ENCODE peak calls at places on chromosomes 11 and 22, in nine cellular contexts. One of them, this sample, is unnamed.

GRCh38 chr11:2519517-2519878 is 74.7 kb downstream of the KCNQ1 start:
- DNase-seq in fibroblast of pulmonary artery: no peak
- DNase-seq in pancreas: no peak
- DNase-seq in foreskin fibroblast: no peak
- DNase-seq in IMR-90: no peak
- DNase-seq in brain microvascular endothelial cell: no peak
- DNase-seq in heart left ventricle: no peak
- DNase-seq in aorta: no peak
- DNase-seq in AG10803: no peak
- DNase-seq in this sample: no peak

GRCh38 chr22:33923660-33924246 is 3.5 kb upstream of the LARGE1 start:
- DNase-seq in IMR-90: peak
- DNase-seq in fibroblast of pulmonary artery: peak
- DNase-seq in pancreas: peak
- DNase-seq in heart left ventricle: peak
- DNase-seq in brain microvascular endothelial cell: peak
- DNase-seq in aorta: peak
- DNase-seq in AG10803: peak
- DNase-seq in foreskin fibroblast: peak
- DNase-seq in this sample: peak

GRCh38 chr11:103875855-103876510 is 160.5 kb upstream of the DDI1 start:
- DNase-seq in pancreas: no peak
- DNase-seq in aorta: no peak
- DNase-seq in IMR-90: no peak
- DNase-seq in foreskin fibroblast: no peak
- DNase-seq in heart left ventricle: no peak
- DNase-seq in AG10803: no peak
- DNase-seq in fibroblast of pulmonary artery: no peak
- DNase-seq in brain microvascular endothelial cell: no peak
- DNase-seq in this sample: no peak

GRCh38 chr22:37674951-37675929 is at the start of gene LGALS1:
- DNase-seq in brain microvascular endothelial cell: peak
- DNase-seq in fibroblast of pulmonary artery: peak
- DNase-seq in heart left ventricle: peak
- DNase-seq in aorta: peak
- DNase-seq in IMR-90: peak
- DNase-seq in pancreas: peak
- DNase-seq in AG10803: peak
- DNase-seq in foreskin fibroblast: peak
- DNase-seq in this sample: peak

GRCh38 chr11:63240098-63240497 is 3.3 kb downstream of the SLC22A25 start:
- DNase-seq in aorta: no peak
- DNase-seq in IMR-90: no peak
- DNase-seq in foreskin fibroblast: no peak
- DNase-seq in AG10803: no peak
- DNase-seq in brain microvascular endothelial cell: no peak
- DNase-seq in heart left ventricle: no peak
- DNase-seq in pancreas: no peak
- DNase-seq in fibroblast of pulmonary artery: no peak
- DNase-seq in this sample: no peak

GRCh38 chr22:19622061-19622441 is 92.3 kb upstream of the SEPTIN5 start:
- DNase-seq in foreskin fibroblast: no peak
- DNase-seq in pancreas: no peak
- DNase-seq in aorta: no peak
- DNase-seq in AG10803: no peak
- DNase-seq in IMR-90: no peak
- DNase-seq in fibroblast of pulmonary artery: no peak
- DNase-seq in brain microvascular endothelial cell: no peak
- DNase-seq in heart left ventricle: no peak
- DNase-seq in this sample: no peak

GRCh38 chr11:36127550-36127949 is 161.7 kb downstream of the COMMD9 start:
- DNase-seq in AG10803: no peak
- DNase-seq in foreskin fibroblast: no peak
- DNase-seq in IMR-90: no peak
- DNase-seq in heart left ventricle: no peak
- DNase-seq in pancreas: no peak
- DNase-seq in aorta: no peak
- DNase-seq in brain microvascular endothelial cell: no peak
- DNase-seq in fibroblast of pulmonary artery: no peak
- DNase-seq in this sample: no peak

GRCh38 chr11:83437939-83438338 is 151.8 kb upstream of the CCDC90B start:
- DNase-seq in fibroblast of pulmonary artery: no peak
- DNase-seq in foreskin fibroblast: no peak
- DNase-seq in IMR-90: no peak
- DNase-seq in aorta: no peak
- DNase-seq in brain microvascular endothelial cell: no peak
- DNase-seq in pancreas: no peak
- DNase-seq in heart left ventricle: no peak
- DNase-seq in AG10803: no peak
- DNase-seq in this sample: no peak

GRCh38 chr22:40401532-40401931 is 31.1 kb downstream of the SGSM3 start:
- DNase-seq in foreskin fibroblast: no peak
- DNase-seq in heart left ventricle: no peak
- DNase-seq in brain microvascular endothelial cell: no peak
- DNase-seq in IMR-90: no peak
- DNase-seq in aorta: no peak
- DNase-seq in pancreas: peak
- DNase-seq in AG10803: no peak
- DNase-seq in fibroblast of pulmonary artery: no peak
- DNase-seq in this sample: no peak

GRCh38 chr22:36554101-36554500 is 25.1 kb upstream of the EIF3D start:
- DNase-seq in AG10803: no peak
- DNase-seq in foreskin fibroblast: no peak
- DNase-seq in heart left ventricle: no peak
- DNase-seq in IMR-90: no peak
- DNase-seq in fibroblast of pulmonary artery: no peak
- DNase-seq in aorta: no peak
- DNase-seq in brain microvascular endothelial cell: no peak
- DNase-seq in pancreas: no peak
- DNase-seq in this sample: no peak
- H3K4me3 ChIP-seq in AG10803: no peak
- H3K4me3 ChIP-seq in foreskin fibroblast: no peak
- H3K4me3 ChIP-seq in heart left ventricle: no peak
- H3K4me3 ChIP-seq in IMR-90: no peak
- H3K4me3 ChIP-seq in fibroblast of pulmonary artery: no peak
- H3K4me3 ChIP-seq in aorta: no peak
- H3K4me3 ChIP-seq in brain microvascular endothelial cell: no peak
- H3K4me3 ChIP-seq in pancreas: no peak
- H3K4me3 ChIP-seq in this sample: no peak

GRCh38 chr11:114442559-114442958 is 3.3 kb downstream of the REXO2 start:
- DNase-seq in aorta: no peak
- DNase-seq in brain microvascular endothelial cell: no peak
- DNase-seq in heart left ventricle: no peak
- DNase-seq in fibroblast of pulmonary artery: no peak
- DNase-seq in foreskin fibroblast: no peak
- DNase-seq in IMR-90: no peak
- DNase-seq in AG10803: no peak
- DNase-seq in pancreas: no peak
- DNase-seq in this sample: no peak

GRCh38 chr11:114441921-114442320 is 2.7 kb downstream of the REXO2 start:
- DNase-seq in foreskin fibroblast: no peak
- DNase-seq in heart left ventricle: no peak
- DNase-seq in AG10803: no peak
- DNase-seq in IMR-90: no peak
- DNase-seq in pancreas: no peak
- DNase-seq in fibroblast of pulmonary artery: no peak
- DNase-seq in aorta: no peak
- DNase-seq in brain microvascular endothelial cell: no peak
- DNase-seq in this sample: no peak

GRCh38 chr11:114439229-114440120 is at the start of gene REXO2:
- DNase-seq in aorta: peak
- DNase-seq in AG10803: peak
- DNase-seq in IMR-90: peak
- DNase-seq in brain microvascular endothelial cell: peak
- DNase-seq in pancreas: peak
- DNase-seq in foreskin fibroblast: peak
- DNase-seq in fibroblast of pulmonary artery: peak
- DNase-seq in heart left ventricle: peak
- DNase-seq in this sample: peak

GRCh38 chr11:114440121-114440860 is 1.0 kb downstream of the REXO2 start:
- DNase-seq in heart left ventricle: no peak
- DNase-seq in AG10803: peak
- DNase-seq in aorta: no peak
- DNase-seq in fibroblast of pulmonary artery: peak
- DNase-seq in pancreas: no peak
- DNase-seq in IMR-90: peak
- DNase-seq in foreskin fibroblast: peak
- DNase-seq in brain microvascular endothelial cell: no peak
- DNase-seq in this sample: no peak

DNA sequence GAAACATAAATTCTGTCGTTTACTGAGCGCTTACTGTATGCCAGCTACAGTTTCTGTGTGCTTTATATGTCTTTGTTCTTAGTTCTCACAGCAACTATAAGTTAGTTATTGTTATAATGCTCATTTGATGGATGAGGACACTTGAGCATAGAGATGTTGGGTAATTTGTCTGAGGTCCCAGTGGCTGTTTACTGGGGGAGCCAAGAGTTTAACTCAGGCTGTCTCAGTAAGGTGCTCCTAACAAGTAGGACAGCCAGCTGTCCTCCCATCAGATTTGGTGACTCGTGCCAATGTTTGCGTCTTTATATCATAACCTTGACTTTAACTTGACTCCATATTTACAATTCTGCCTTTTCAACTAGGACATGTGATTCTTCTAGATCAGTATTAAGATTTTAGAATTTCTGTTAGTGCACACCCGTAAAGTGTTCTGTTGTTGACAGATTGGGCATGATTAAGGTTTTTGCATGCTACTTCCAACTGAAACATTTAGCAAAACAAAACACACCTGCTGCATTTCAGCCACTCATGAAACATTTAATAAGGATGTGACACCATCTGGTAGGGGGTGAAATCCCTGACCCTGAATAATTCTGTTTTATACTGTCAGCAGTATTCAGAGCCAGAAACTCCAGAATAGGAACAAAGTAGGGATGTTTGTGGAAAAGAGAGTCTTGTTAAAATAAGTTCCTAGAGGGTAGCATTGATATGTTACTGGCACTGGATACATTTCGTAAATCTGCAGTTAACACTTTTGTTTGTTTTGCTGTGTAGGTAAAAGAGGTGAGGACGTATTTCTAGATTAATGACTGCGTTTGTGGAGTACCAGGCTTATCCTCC is 1.9 kb downstream of the REXO2 start:
- DNase-seq in fibroblast of pulmonary artery: peak
- DNase-seq in aorta: no peak
- DNase-seq in heart left ventricle: no peak
- DNase-seq in IMR-90: no peak
- DNase-seq in foreskin fibroblast: peak
- DNase-seq in pancreas: no peak
- DNase-seq in AG10803: peak
- DNase-seq in brain microvascular endothelial cell: no peak
- DNase-seq in this sample: no peak
- H3K4me3 ChIP-seq in fibroblast of pulmonary artery: peak
- H3K4me3 ChIP-seq in aorta: peak
- H3K4me3 ChIP-seq in heart left ventricle: peak
- H3K4me3 ChIP-seq in IMR-90: peak
- H3K4me3 ChIP-seq in foreskin fibroblast: peak
- H3K4me3 ChIP-seq in pancreas: no peak
- H3K4me3 ChIP-seq in AG10803: peak
- H3K4me3 ChIP-seq in brain microvascular endothelial cell: peak
- H3K4me3 ChIP-seq in this sample: no peak

GRCh38 chr11:17535488-17535887 is 8.7 kb downstream of the USH1C start:
- DNase-seq in aorta: no peak
- DNase-seq in IMR-90: no peak
- DNase-seq in heart left ventricle: no peak
- DNase-seq in pancreas: no peak
- DNase-seq in fibroblast of pulmonary artery: no peak
- DNase-seq in brain microvascular endothelial cell: no peak
- DNase-seq in AG10803: no peak
- DNase-seq in foreskin fibroblast: no peak
- DNase-seq in this sample: no peak

GRCh38 chr11:17540807-17541206 is 3.4 kb downstream of the USH1C start:
- DNase-seq in AG10803: no peak
- DNase-seq in IMR-90: no peak
- DNase-seq in heart left ventricle: no peak
- DNase-seq in fibroblast of pulmonary artery: no peak
- DNase-seq in foreskin fibroblast: no peak
- DNase-seq in brain microvascular endothelial cell: no peak
- DNase-seq in aorta: no peak
- DNase-seq in pancreas: no peak
- DNase-seq in this sample: no peak

GRCh38 chr11:17537261-17537660 is 7.0 kb downstream of the USH1C start:
- DNase-seq in brain microvascular endothelial cell: no peak
- DNase-seq in heart left ventricle: no peak
- DNase-seq in aorta: no peak
- DNase-seq in IMR-90: no peak
- DNase-seq in pancreas: no peak
- DNase-seq in fibroblast of pulmonary artery: no peak
- DNase-seq in AG10803: no peak
- DNase-seq in foreskin fibroblast: no peak
- DNase-seq in this sample: no peak

GRCh38 chr11:17538731-17539130 is 5.5 kb downstream of the USH1C start:
- DNase-seq in fibroblast of pulmonary artery: no peak
- DNase-seq in AG10803: no peak
- DNase-seq in IMR-90: no peak
- DNase-seq in brain microvascular endothelial cell: no peak
- DNase-seq in pancreas: no peak
- DNase-seq in foreskin fibroblast: no peak
- DNase-seq in heart left ventricle: no peak
- DNase-seq in aorta: no peak
- DNase-seq in this sample: no peak

DNA sequence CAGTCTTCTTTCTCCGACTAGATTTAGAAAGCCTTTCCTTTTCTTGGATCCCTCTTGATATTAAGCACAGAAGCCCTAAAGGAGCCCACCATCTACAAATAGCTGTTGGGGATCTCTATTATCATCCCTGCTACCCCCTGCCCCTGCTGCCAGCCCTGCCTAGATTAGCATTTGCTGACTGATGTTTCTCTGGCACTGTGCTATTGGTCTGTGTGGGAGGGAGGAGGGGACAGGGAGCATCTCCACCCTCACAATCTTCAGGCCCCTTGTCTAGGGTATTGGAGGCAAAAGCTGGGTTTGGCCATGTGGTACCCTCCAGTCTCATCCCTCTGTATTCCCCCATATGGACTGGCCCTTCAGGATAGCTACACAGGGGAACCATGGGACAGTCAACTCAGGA is 6.2 kb downstream of the USH1C start:
- DNase-seq in AG10803: no peak
- DNase-seq in IMR-90: no peak
- DNase-seq in fibroblast of pulmonary artery: no peak
- DNase-seq in brain microvascular endothelial cell: no peak
- DNase-seq in aorta: no peak
- DNase-seq in foreskin fibroblast: no peak
- DNase-seq in heart left ventricle: no peak
- DNase-seq in pancreas: no peak
- DNase-seq in this sample: no peak
- H3K4me3 ChIP-seq in AG10803: no peak
- H3K4me3 ChIP-seq in IMR-90: no peak
- H3K4me3 ChIP-seq in fibroblast of pulmonary artery: no peak
- H3K4me3 ChIP-seq in brain microvascular endothelial cell: no peak
- H3K4me3 ChIP-seq in aorta: no peak
- H3K4me3 ChIP-seq in foreskin fibroblast: no peak
- H3K4me3 ChIP-seq in heart left ventricle: no peak
- H3K4me3 ChIP-seq in pancreas: no peak
- H3K4me3 ChIP-seq in this sample: no peak

DNA sequence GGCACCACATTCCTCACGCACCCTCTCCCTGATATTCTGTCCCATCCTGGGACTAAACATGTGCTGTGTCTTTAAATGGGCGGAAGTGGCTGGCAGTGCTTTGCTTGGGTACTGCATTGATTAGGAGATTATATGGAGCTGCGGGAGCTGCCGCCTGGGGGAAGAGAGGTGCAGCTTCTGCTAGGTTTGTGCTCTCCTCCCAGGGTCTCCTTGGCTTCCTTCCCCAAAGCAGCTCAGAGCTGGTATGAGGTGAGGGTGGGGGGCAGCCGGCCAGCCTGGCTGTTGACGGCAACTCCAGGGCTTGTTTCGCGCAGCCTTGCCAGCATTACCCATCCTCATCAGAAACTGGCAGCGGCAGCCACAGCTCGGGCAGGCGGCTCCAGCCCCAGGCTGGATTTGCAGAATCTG is 95.4 kb downstream of the GRAMD1B start:
- DNase-seq in foreskin fibroblast: no peak
- DNase-seq in heart left ventricle: peak
- DNase-seq in AG10803: peak
- DNase-seq in pancreas: no peak
- DNase-seq in IMR-90: no peak
- DNase-seq in fibroblast of pulmonary artery: no peak
- DNase-seq in aorta: no peak
- DNase-seq in brain microvascular endothelial cell: no peak
- DNase-seq in this sample: peak
- H3K4me3 ChIP-seq in foreskin fibroblast: peak
- H3K4me3 ChIP-seq in heart left ventricle: peak
- H3K4me3 ChIP-seq in AG10803: peak
- H3K4me3 ChIP-seq in pancreas: no peak
- H3K4me3 ChIP-seq in IMR-90: no peak
- H3K4me3 ChIP-seq in fibroblast of pulmonary artery: no peak
- H3K4me3 ChIP-seq in aorta: no peak
- H3K4me3 ChIP-seq in brain microvascular endothelial cell: peak
- H3K4me3 ChIP-seq in this sample: no peak